ENCODE peak calls at places on chromosome 1, in eight cellular contexts. One of them, this sample, is unnamed. For H3K4me1, the result is how much of the 10 kb centered on the place peaks cover.

GRCh38 chr1:197918815-197919522 is 1.8 kb downstream of the LHX9 start:
- DNase-seq in Peyer's patch: no peak
- DNase-seq in mesendoderm: no peak
- DNase-seq in ovary: no peak
- DNase-seq in uterus: no peak
- DNase-seq in heart left ventricle: no peak
- DNase-seq in thoracic aorta: no peak
- DNase-seq in prostate gland: no peak
- DNase-seq in this sample: no peak

GRCh38 chr1:10216148-10216749 is 5.9 kb downstream of the KIF1B start:
- DNase-seq in mesendoderm: no peak
- DNase-seq in Peyer's patch: no peak
- DNase-seq in heart left ventricle: no peak
- DNase-seq in ovary: no peak
- DNase-seq in prostate gland: no peak
- DNase-seq in uterus: no peak
- DNase-seq in thoracic aorta: no peak
- DNase-seq in this sample: no peak

GRCh38 chr1:208683141-208683540 is 439.0 kb upstream of the PLXNA2 start:
- DNase-seq in Peyer's patch: no peak
- DNase-seq in heart left ventricle: no peak
- DNase-seq in ovary: no peak
- DNase-seq in uterus: no peak
- DNase-seq in prostate gland: no peak
- DNase-seq in mesendoderm: no peak
- DNase-seq in thoracic aorta: no peak
- DNase-seq in this sample: no peak

GRCh38 chr1:72140222-72140621 is 142.1 kb downstream of the NEGR1 start:
- DNase-seq in thoracic aorta: no peak
- DNase-seq in heart left ventricle: no peak
- DNase-seq in ovary: no peak
- DNase-seq in uterus: no peak
- DNase-seq in mesendoderm: peak
- DNase-seq in prostate gland: no peak
- DNase-seq in Peyer's patch: no peak
- DNase-seq in this sample: no peak

GRCh38 chr1:9121891-9122409 is 7.0 kb downstream of the GPR157 start:
- DNase-seq in mesendoderm: no peak
- DNase-seq in ovary: no peak
- DNase-seq in Peyer's patch: no peak
- DNase-seq in prostate gland: no peak
- DNase-seq in thoracic aorta: no peak
- DNase-seq in heart left ventricle: no peak
- DNase-seq in uterus: no peak
- DNase-seq in this sample: no peak

GRCh38 chr1:162359523-162360236 is 17.0 kb downstream of the SPATA46 start:
- DNase-seq in mesendoderm: no peak
- DNase-seq in prostate gland: no peak
- DNase-seq in uterus: no peak
- DNase-seq in thoracic aorta: no peak
- DNase-seq in ovary: no peak
- DNase-seq in heart left ventricle: no peak
- DNase-seq in Peyer's patch: no peak
- DNase-seq in this sample: no peak

GRCh38 chr1:67939176-67939751 is 106.0 kb upstream of the GNG12 start:
- DNase-seq in mesendoderm: no peak
- DNase-seq in uterus: no peak
- DNase-seq in heart left ventricle: no peak
- DNase-seq in prostate gland: no peak
- DNase-seq in ovary: no peak
- DNase-seq in thoracic aorta: no peak
- DNase-seq in Peyer's patch: no peak
- DNase-seq in this sample: no peak

GRCh38 chr1:184296466-184297243 is 90.2 kb upstream of the C1orf21 start:
- DNase-seq in Peyer's patch: peak
- DNase-seq in mesendoderm: peak
- DNase-seq in heart left ventricle: peak
- DNase-seq in uterus: peak
- DNase-seq in prostate gland: peak
- DNase-seq in ovary: peak
- DNase-seq in thoracic aorta: peak
- DNase-seq in this sample: no peak

GRCh38 chr1:35718492-35719336 is at the start of gene C1orf216:
- DNase-seq in Peyer's patch: peak
- DNase-seq in mesendoderm: peak
- DNase-seq in prostate gland: peak
- DNase-seq in uterus: peak
- DNase-seq in heart left ventricle: peak
- DNase-seq in ovary: peak
- DNase-seq in thoracic aorta: peak
- DNase-seq in this sample: peak

DNA sequence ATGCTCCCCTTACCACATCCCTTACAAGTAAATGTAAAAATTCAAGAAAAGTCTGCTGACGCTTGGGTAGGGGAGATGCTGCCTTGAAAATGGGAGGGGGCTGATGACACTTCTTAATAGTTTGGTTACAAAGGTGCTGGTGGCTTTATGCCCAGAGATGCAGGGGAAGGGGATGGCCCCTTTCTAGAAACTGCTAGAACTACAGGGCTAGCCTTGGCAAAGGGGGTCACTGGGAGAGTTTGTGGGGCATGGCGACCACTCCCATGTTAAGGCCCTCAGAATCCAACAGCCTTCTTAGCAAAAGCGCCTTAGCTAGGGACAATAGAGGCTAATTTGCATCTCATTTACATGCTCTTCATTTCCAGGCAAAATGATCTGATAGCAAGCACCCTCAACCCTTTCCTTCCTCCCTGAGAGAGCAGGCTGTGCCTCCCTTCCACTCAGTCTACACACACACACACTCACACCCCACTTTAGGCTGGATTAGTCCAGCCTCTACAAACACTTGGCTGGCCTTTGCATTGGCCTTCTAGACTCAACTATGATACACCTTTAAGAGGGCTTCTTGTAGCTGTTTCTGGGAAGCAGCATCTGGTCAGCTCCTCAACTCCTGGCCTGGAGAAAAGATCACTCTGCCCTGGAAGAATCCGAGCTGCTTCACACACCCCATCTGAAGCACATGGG is 1.8 kb downstream of the SEMA6C start:
- DNase-seq in prostate gland: no peak
- DNase-seq in heart left ventricle: no peak
- DNase-seq in ovary: peak
- DNase-seq in Peyer's patch: no peak
- DNase-seq in thoracic aorta: no peak
- DNase-seq in mesendoderm: peak
- DNase-seq in uterus: no peak
- DNase-seq in this sample: peak
- H3K4me1 ChIP-seq in prostate gland: under half
- H3K4me1 ChIP-seq in heart left ventricle: half or more
- H3K4me1 ChIP-seq in ovary: under half
- H3K4me1 ChIP-seq in Peyer's patch: under half
- H3K4me1 ChIP-seq in thoracic aorta: under half
- H3K4me1 ChIP-seq in mesendoderm: under half
- H3K4me1 ChIP-seq in uterus: under half
- H3K4me1 ChIP-seq in this sample: under half

GRCh38 chr1:21907737-21908136 is 29.4 kb downstream of the HSPG2 start:
- DNase-seq in uterus: no peak
- DNase-seq in thoracic aorta: no peak
- DNase-seq in Peyer's patch: no peak
- DNase-seq in heart left ventricle: no peak
- DNase-seq in prostate gland: no peak
- DNase-seq in ovary: no peak
- DNase-seq in mesendoderm: no peak
- DNase-seq in this sample: no peak

GRCh38 chr1:21909286-21909759 is 27.8 kb downstream of the HSPG2 start:
- DNase-seq in heart left ventricle: no peak
- DNase-seq in thoracic aorta: no peak
- DNase-seq in ovary: no peak
- DNase-seq in uterus: peak
- DNase-seq in Peyer's patch: no peak
- DNase-seq in prostate gland: no peak
- DNase-seq in mesendoderm: no peak
- DNase-seq in this sample: no peak

GRCh38 chr1:21910528-21911204 is 26.4 kb downstream of the HSPG2 start:
- DNase-seq in heart left ventricle: no peak
- DNase-seq in uterus: no peak
- DNase-seq in mesendoderm: no peak
- DNase-seq in Peyer's patch: no peak
- DNase-seq in thoracic aorta: no peak
- DNase-seq in prostate gland: no peak
- DNase-seq in ovary: no peak
- DNase-seq in this sample: no peak

GRCh38 chr1:21911205-21912001 is 25.7 kb downstream of the HSPG2 start:
- DNase-seq in ovary: peak
- DNase-seq in uterus: peak
- DNase-seq in thoracic aorta: no peak
- DNase-seq in Peyer's patch: peak
- DNase-seq in prostate gland: no peak
- DNase-seq in mesendoderm: no peak
- DNase-seq in heart left ventricle: peak
- DNase-seq in this sample: no peak

DNA sequence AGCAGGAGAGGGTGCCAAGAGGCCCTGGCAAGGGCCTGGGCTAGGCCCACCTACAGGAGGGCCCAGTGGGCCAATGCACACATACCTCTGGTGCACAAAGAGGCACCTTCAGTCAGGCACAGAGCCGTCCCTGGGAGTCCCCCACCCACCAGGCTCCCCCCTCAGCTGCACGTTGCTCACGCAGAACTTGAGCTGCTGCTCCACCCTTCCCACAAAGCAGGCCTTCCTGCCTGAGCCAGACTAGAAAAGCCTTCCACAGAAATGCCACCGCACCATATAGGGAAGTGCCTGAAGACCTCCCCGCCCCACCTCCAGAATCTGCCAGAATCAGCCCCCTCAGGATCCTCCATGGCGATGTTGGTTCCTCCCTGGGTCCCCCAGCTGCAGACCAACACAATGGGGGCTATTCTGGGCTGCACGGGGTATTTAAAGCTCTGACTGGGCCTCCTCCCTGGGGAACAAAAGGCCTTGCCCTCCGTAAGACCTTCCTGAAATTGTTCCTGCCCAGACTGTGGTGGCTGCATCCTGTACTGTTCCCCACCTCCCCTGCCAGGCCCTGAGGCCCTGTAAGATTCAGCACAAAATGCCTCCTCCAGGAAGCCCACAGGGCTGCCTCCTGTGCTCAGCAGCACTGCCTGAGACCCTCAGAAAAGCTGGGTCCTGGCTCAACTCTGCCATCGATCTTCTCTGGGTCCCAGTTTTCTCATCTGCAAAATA is 27.2 kb downstream of the HSPG2 start:
- DNase-seq in mesendoderm: peak
- DNase-seq in heart left ventricle: peak
- DNase-seq in prostate gland: peak
- DNase-seq in Peyer's patch: no peak
- DNase-seq in thoracic aorta: peak
- DNase-seq in uterus: peak
- DNase-seq in ovary: peak
- DNase-seq in this sample: no peak
- H3K4me1 ChIP-seq in mesendoderm: under half
- H3K4me1 ChIP-seq in heart left ventricle: half or more
- H3K4me1 ChIP-seq in prostate gland: under half
- H3K4me1 ChIP-seq in Peyer's patch: half or more
- H3K4me1 ChIP-seq in thoracic aorta: half or more
- H3K4me1 ChIP-seq in uterus: half or more
- H3K4me1 ChIP-seq in ovary: under half
- H3K4me1 ChIP-seq in this sample: under half

DNA sequence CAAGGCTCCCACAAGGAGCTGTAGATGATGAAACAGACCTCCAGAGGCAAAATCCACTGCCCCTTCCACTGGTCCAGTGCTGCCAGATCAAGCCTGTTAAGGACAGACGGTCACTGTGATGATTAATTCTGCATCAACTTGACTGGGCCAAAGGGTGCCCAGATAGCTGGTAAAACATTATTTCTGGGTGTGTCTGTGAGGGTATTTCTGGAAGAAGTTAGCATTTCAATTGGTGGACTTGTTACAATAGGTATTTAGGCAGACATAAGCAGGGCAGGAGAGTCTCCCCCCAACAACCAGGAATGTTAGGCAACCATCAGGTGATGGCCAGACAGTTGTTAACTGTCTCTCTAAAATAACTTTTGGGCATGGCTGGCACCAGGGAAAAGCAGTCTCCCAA is 40.9 kb upstream of the GALNT2 start:
- DNase-seq in thoracic aorta: no peak
- DNase-seq in mesendoderm: no peak
- DNase-seq in ovary: no peak
- DNase-seq in prostate gland: no peak
- DNase-seq in heart left ventricle: no peak
- DNase-seq in uterus: no peak
- DNase-seq in Peyer's patch: no peak
- DNase-seq in this sample: no peak
- H3K4me1 ChIP-seq in thoracic aorta: under half
- H3K4me1 ChIP-seq in mesendoderm: under half
- H3K4me1 ChIP-seq in ovary: under half
- H3K4me1 ChIP-seq in prostate gland: under half
- H3K4me1 ChIP-seq in heart left ventricle: under half
- H3K4me1 ChIP-seq in uterus: under half
- H3K4me1 ChIP-seq in Peyer's patch: under half
- H3K4me1 ChIP-seq in this sample: under half

GRCh38 chr1:222732216-222733159 is 4.5 kb upstream of the FAM177B start:
- DNase-seq in mesendoderm: no peak
- DNase-seq in thoracic aorta: no peak
- DNase-seq in uterus: no peak
- DNase-seq in Peyer's patch: no peak
- DNase-seq in ovary: no peak
- DNase-seq in heart left ventricle: no peak
- DNase-seq in prostate gland: no peak
- DNase-seq in this sample: peak
- H3K4me1 ChIP-seq in mesendoderm: under half
- H3K4me1 ChIP-seq in thoracic aorta: under half
- H3K4me1 ChIP-seq in uterus: under half
- H3K4me1 ChIP-seq in Peyer's patch: under half
- H3K4me1 ChIP-seq in ovary: under half
- H3K4me1 ChIP-seq in heart left ventricle: under half
- H3K4me1 ChIP-seq in prostate gland: under half
- H3K4me1 ChIP-seq in this sample: under half